ENCODE peak calls at places on chromosomes 2 and 18, in nine cellular contexts. One of them, this sample, is unnamed. For H3K36me3, the result is how much of the 10 kb centered on the place peaks cover.

GRCh38 chr2:232885264-232885961 is 15.3 kb downstream of the SNORC start:
- DNase-seq in Karpas-422: no peak
- DNase-seq in mammary epithelial cell: no peak
- DNase-seq in neural progenitor cell: no peak
- DNase-seq in HepG2: no peak
- DNase-seq in body of pancreas: no peak
- DNase-seq in GM23248: no peak
- DNase-seq in heart right ventricle: peak
- DNase-seq in spleen: peak
- DNase-seq in this sample: peak

GRCh38 chr18:9810994-9811393 is 74.8 kb upstream of the TXNDC2 start:
- DNase-seq in spleen: no peak
- DNase-seq in HepG2: no peak
- DNase-seq in Karpas-422: no peak
- DNase-seq in body of pancreas: no peak
- DNase-seq in mammary epithelial cell: no peak
- DNase-seq in neural progenitor cell: peak
- DNase-seq in heart right ventricle: no peak
- DNase-seq in GM23248: no peak
- DNase-seq in this sample: no peak

GRCh38 chr2:208006833-208007232 is 18.5 kb downstream of the PLEKHM3 start:
- DNase-seq in HepG2: no peak
- DNase-seq in heart right ventricle: no peak
- DNase-seq in spleen: no peak
- DNase-seq in GM23248: peak
- DNase-seq in mammary epithelial cell: peak
- DNase-seq in Karpas-422: no peak
- DNase-seq in neural progenitor cell: no peak
- DNase-seq in body of pancreas: no peak
- DNase-seq in this sample: no peak

GRCh38 chr18:55251186-55251995 is 292.1 kb upstream of the CCDC68 start:
- DNase-seq in HepG2: no peak
- DNase-seq in body of pancreas: no peak
- DNase-seq in neural progenitor cell: peak
- DNase-seq in spleen: no peak
- DNase-seq in mammary epithelial cell: no peak
- DNase-seq in GM23248: peak
- DNase-seq in heart right ventricle: no peak
- DNase-seq in Karpas-422: no peak
- DNase-seq in this sample: no peak

GRCh38 chr2:178830451-178830850 is 23.2 kb upstream of the TTN start:
- DNase-seq in spleen: no peak
- DNase-seq in neural progenitor cell: peak
- DNase-seq in GM23248: no peak
- DNase-seq in heart right ventricle: no peak
- DNase-seq in Karpas-422: no peak
- DNase-seq in HepG2: no peak
- DNase-seq in body of pancreas: no peak
- DNase-seq in mammary epithelial cell: no peak
- DNase-seq in this sample: no peak

GRCh38 chr2:80145499-80145898 is 159.1 kb downstream of the LRRTM1 start:
- DNase-seq in body of pancreas: no peak
- DNase-seq in HepG2: no peak
- DNase-seq in mammary epithelial cell: no peak
- DNase-seq in heart right ventricle: no peak
- DNase-seq in spleen: no peak
- DNase-seq in neural progenitor cell: no peak
- DNase-seq in GM23248: no peak
- DNase-seq in Karpas-422: no peak
- DNase-seq in this sample: no peak

GRCh38 chr2:35301349-35301748 is 1054.2 kb upstream of the CRIM1 start:
- DNase-seq in HepG2: no peak
- DNase-seq in neural progenitor cell: no peak
- DNase-seq in Karpas-422: no peak
- DNase-seq in GM23248: no peak
- DNase-seq in mammary epithelial cell: no peak
- DNase-seq in body of pancreas: no peak
- DNase-seq in spleen: no peak
- DNase-seq in heart right ventricle: no peak
- DNase-seq in this sample: no peak

GRCh38 chr2:240460243-240460630 is 24.8 kb downstream of the GPC1 start:
- DNase-seq in mammary epithelial cell: no peak
- DNase-seq in spleen: peak
- DNase-seq in HepG2: no peak
- DNase-seq in neural progenitor cell: no peak
- DNase-seq in Karpas-422: no peak
- DNase-seq in GM23248: no peak
- DNase-seq in body of pancreas: no peak
- DNase-seq in heart right ventricle: peak
- DNase-seq in this sample: peak

GRCh38 chr18:57083485-57083884 is 63.4 kb upstream of the BOD1L2 start:
- DNase-seq in HepG2: no peak
- DNase-seq in Karpas-422: no peak
- DNase-seq in body of pancreas: no peak
- DNase-seq in heart right ventricle: no peak
- DNase-seq in neural progenitor cell: no peak
- DNase-seq in spleen: no peak
- DNase-seq in GM23248: no peak
- DNase-seq in mammary epithelial cell: no peak
- DNase-seq in this sample: no peak

GRCh38 chr18:57077005-57077735 is 69.7 kb upstream of the BOD1L2 start:
- DNase-seq in GM23248: no peak
- DNase-seq in body of pancreas: no peak
- DNase-seq in heart right ventricle: no peak
- DNase-seq in mammary epithelial cell: no peak
- DNase-seq in spleen: no peak
- DNase-seq in Karpas-422: peak
- DNase-seq in neural progenitor cell: no peak
- DNase-seq in HepG2: no peak
- DNase-seq in this sample: no peak

GRCh38 chr18:57077786-57078552 is 68.9 kb upstream of the BOD1L2 start:
- DNase-seq in GM23248: no peak
- DNase-seq in spleen: peak
- DNase-seq in heart right ventricle: no peak
- DNase-seq in neural progenitor cell: no peak
- DNase-seq in body of pancreas: no peak
- DNase-seq in Karpas-422: peak
- DNase-seq in HepG2: no peak
- DNase-seq in mammary epithelial cell: no peak
- DNase-seq in this sample: no peak

GRCh38 chr18:57078614-57079013 is 68.3 kb upstream of the BOD1L2 start:
- DNase-seq in GM23248: no peak
- DNase-seq in body of pancreas: no peak
- DNase-seq in mammary epithelial cell: no peak
- DNase-seq in heart right ventricle: no peak
- DNase-seq in HepG2: no peak
- DNase-seq in neural progenitor cell: no peak
- DNase-seq in spleen: no peak
- DNase-seq in Karpas-422: no peak
- DNase-seq in this sample: no peak

GRCh38 chr18:57080479-57080878 is 66.4 kb upstream of the BOD1L2 start:
- DNase-seq in GM23248: no peak
- DNase-seq in mammary epithelial cell: no peak
- DNase-seq in neural progenitor cell: no peak
- DNase-seq in spleen: no peak
- DNase-seq in heart right ventricle: no peak
- DNase-seq in Karpas-422: no peak
- DNase-seq in body of pancreas: no peak
- DNase-seq in HepG2: no peak
- DNase-seq in this sample: no peak
- H3K27ac ChIP-seq in GM23248: no peak
- H3K27ac ChIP-seq in mammary epithelial cell: no peak
- H3K27ac ChIP-seq in neural progenitor cell: no peak
- H3K27ac ChIP-seq in spleen: no peak
- H3K27ac ChIP-seq in heart right ventricle: no peak
- H3K27ac ChIP-seq in Karpas-422: no peak
- H3K27ac ChIP-seq in body of pancreas: no peak
- H3K27ac ChIP-seq in HepG2: no peak
- H3K27ac ChIP-seq in this sample: no peak

DNA sequence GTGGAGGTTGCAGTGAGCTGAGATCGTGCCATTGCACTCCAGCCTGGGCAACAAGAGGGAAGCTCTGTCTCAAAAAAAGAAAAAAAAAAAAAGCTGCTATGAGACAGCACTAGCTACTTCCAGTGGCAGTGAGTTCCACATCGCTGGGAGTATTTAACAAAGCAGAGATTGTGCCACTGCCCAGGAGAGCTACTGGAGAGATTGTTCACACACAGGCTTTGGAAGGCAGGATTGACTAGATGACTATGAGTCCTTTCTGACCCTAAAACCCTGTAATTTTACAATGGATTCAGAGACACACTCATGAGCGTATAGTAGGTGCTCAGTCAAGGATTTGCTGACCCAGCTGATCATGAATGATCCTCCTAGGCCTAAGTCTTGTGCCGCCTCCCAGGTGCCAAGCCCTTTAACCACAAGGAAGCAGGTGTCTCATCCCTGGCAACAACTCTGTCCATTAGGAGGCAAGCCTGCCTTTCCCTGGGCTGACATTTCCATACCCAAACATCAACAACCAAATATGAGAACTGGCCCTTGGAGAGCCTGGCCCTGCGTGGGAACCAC is 45.0 kb upstream of the ODC1 start:
- DNase-seq in HepG2: no peak
- DNase-seq in GM23248: no peak
- DNase-seq in body of pancreas: no peak
- DNase-seq in spleen: no peak
- DNase-seq in Karpas-422: no peak
- DNase-seq in neural progenitor cell: no peak
- DNase-seq in heart right ventricle: no peak
- DNase-seq in mammary epithelial cell: no peak
- DNase-seq in this sample: no peak
- H3K4me3 ChIP-seq in HepG2: no peak
- H3K4me3 ChIP-seq in GM23248: no peak
- H3K4me3 ChIP-seq in body of pancreas: no peak
- H3K4me3 ChIP-seq in spleen: no peak
- H3K4me3 ChIP-seq in Karpas-422: no peak
- H3K4me3 ChIP-seq in neural progenitor cell: no peak
- H3K4me3 ChIP-seq in heart right ventricle: no peak
- H3K4me3 ChIP-seq in mammary epithelial cell: no peak
- H3K4me3 ChIP-seq in this sample: no peak

GRCh38 chr2:24272907-24273306 is 87.4 kb downstream of the ITSN2 start:
- DNase-seq in Karpas-422: no peak
- DNase-seq in GM23248: no peak
- DNase-seq in HepG2: no peak
- DNase-seq in mammary epithelial cell: no peak
- DNase-seq in neural progenitor cell: no peak
- DNase-seq in body of pancreas: no peak
- DNase-seq in heart right ventricle: no peak
- DNase-seq in spleen: no peak
- DNase-seq in this sample: no peak

GRCh38 chr2:24276349-24276899 is 83.9 kb downstream of the ITSN2 start:
- DNase-seq in heart right ventricle: no peak
- DNase-seq in spleen: no peak
- DNase-seq in body of pancreas: no peak
- DNase-seq in GM23248: no peak
- DNase-seq in Karpas-422: no peak
- DNase-seq in HepG2: no peak
- DNase-seq in neural progenitor cell: no peak
- DNase-seq in mammary epithelial cell: peak
- DNase-seq in this sample: no peak

GRCh38 chr2:24272161-24272802 is 88.1 kb downstream of the ITSN2 start:
- DNase-seq in HepG2: no peak
- DNase-seq in Karpas-422: no peak
- DNase-seq in GM23248: no peak
- DNase-seq in heart right ventricle: no peak
- DNase-seq in neural progenitor cell: no peak
- DNase-seq in mammary epithelial cell: no peak
- DNase-seq in spleen: no peak
- DNase-seq in body of pancreas: no peak
- DNase-seq in this sample: no peak

GRCh38 chr2:24274809-24275208 is 85.5 kb downstream of the ITSN2 start:
- DNase-seq in body of pancreas: no peak
- DNase-seq in heart right ventricle: no peak
- DNase-seq in Karpas-422: peak
- DNase-seq in mammary epithelial cell: no peak
- DNase-seq in GM23248: no peak
- DNase-seq in HepG2: no peak
- DNase-seq in spleen: no peak
- DNase-seq in neural progenitor cell: no peak
- DNase-seq in this sample: no peak

DNA sequence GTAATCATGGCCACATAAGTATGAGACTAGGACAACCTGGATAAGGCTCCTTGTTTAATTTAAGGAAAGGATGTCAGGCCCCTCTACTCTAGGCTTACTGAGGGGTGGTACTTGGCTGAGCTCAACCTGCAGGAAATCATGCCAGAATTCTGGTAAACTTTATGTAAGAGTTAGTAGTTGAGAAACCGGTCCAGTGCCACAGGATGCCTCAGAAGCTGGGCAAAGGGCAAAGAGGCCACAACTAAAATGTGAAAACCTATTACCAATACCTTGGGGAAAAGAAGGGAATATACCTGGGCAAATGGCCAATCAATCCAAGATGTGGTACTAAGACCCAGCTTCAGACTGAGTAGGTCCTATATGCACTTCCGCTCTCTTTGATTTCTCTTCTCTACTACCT is 86.7 kb downstream of the ITSN2 start:
- DNase-seq in Karpas-422: no peak
- DNase-seq in body of pancreas: no peak
- DNase-seq in neural progenitor cell: no peak
- DNase-seq in heart right ventricle: no peak
- DNase-seq in HepG2: no peak
- DNase-seq in GM23248: no peak
- DNase-seq in mammary epithelial cell: no peak
- DNase-seq in spleen: no peak
- DNase-seq in this sample: no peak
- H3K36me3 ChIP-seq in Karpas-422: half or more
- H3K36me3 ChIP-seq in body of pancreas: under half
- H3K36me3 ChIP-seq in neural progenitor cell: under half
- H3K36me3 ChIP-seq in heart right ventricle: half or more
- H3K36me3 ChIP-seq in HepG2: under half
- H3K36me3 ChIP-seq in GM23248: under half
- H3K36me3 ChIP-seq in mammary epithelial cell: under half
- H3K36me3 ChIP-seq in spleen: under half
- H3K36me3 ChIP-seq in this sample: half or more

GRCh38 chr2:189552991-189553404 is 27.6 kb downstream of the SLC40A1 start:
- DNase-seq in HepG2: peak
- DNase-seq in spleen: no peak
- DNase-seq in heart right ventricle: no peak
- DNase-seq in neural progenitor cell: no peak
- DNase-seq in mammary epithelial cell: peak
- DNase-seq in body of pancreas: no peak
- DNase-seq in GM23248: no peak
- DNase-seq in Karpas-422: no peak
- DNase-seq in this sample: no peak

GRCh38 chr2:189549440-189549832 is 31.1 kb downstream of the SLC40A1 start:
- DNase-seq in HepG2: no peak
- DNase-seq in mammary epithelial cell: no peak
- DNase-seq in neural progenitor cell: no peak
- DNase-seq in spleen: no peak
- DNase-seq in body of pancreas: peak
- DNase-seq in Karpas-422: no peak
- DNase-seq in heart right ventricle: peak
- DNase-seq in GM23248: peak
- DNase-seq in this sample: no peak

GRCh38 chr2:189553689-189554088 is 26.9 kb downstream of the SLC40A1 start:
- DNase-seq in Karpas-422: no peak
- DNase-seq in neural progenitor cell: no peak
- DNase-seq in HepG2: peak
- DNase-seq in spleen: no peak
- DNase-seq in mammary epithelial cell: peak
- DNase-seq in GM23248: no peak
- DNase-seq in heart right ventricle: no peak
- DNase-seq in body of pancreas: no peak
- DNase-seq in this sample: no peak

GRCh38 chr2:189552334-189552990 is 28.1 kb downstream of the SLC40A1 start:
- DNase-seq in neural progenitor cell: no peak
- DNase-seq in GM23248: no peak
- DNase-seq in mammary epithelial cell: no peak
- DNase-seq in HepG2: peak
- DNase-seq in heart right ventricle: no peak
- DNase-seq in Karpas-422: no peak
- DNase-seq in spleen: no peak
- DNase-seq in body of pancreas: no peak
- DNase-seq in this sample: no peak

DNA sequence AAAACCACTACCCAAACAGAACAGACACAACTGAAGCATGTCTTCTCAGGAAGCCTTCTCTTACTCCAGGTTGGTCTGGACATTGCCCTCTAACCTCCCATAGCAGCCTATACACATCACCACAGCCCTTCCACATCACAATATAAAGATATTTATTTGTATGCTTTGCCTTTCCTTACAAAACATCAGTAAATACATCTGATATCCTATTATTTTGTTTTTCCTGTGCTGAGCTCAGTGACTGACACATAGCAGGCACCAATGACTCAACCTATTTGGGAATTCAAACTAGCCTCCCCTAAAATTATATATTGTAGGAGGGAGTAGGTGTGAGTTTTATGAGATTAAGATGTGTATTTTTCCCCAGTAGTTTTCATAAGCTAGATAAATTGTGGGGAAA is 28.8 kb downstream of the SLC40A1 start:
- DNase-seq in mammary epithelial cell: no peak
- DNase-seq in body of pancreas: no peak
- DNase-seq in GM23248: no peak
- DNase-seq in neural progenitor cell: no peak
- DNase-seq in HepG2: no peak
- DNase-seq in heart right ventricle: no peak
- DNase-seq in Karpas-422: no peak
- DNase-seq in spleen: no peak
- DNase-seq in this sample: no peak
- H3K27ac ChIP-seq in mammary epithelial cell: no peak
- H3K27ac ChIP-seq in body of pancreas: peak
- H3K27ac ChIP-seq in GM23248: no peak
- H3K27ac ChIP-seq in neural progenitor cell: no peak
- H3K27ac ChIP-seq in HepG2: peak
- H3K27ac ChIP-seq in heart right ventricle: peak
- H3K27ac ChIP-seq in Karpas-422: no peak
- H3K27ac ChIP-seq in spleen: peak
- H3K27ac ChIP-seq in this sample: peak